ENCODE peak calls at places on chromosomes 16 and 17, in five cellular contexts. R, S, G, K and D are unnamed samples.

GRCh38 chr16:56600398-56600999 is 7.9 kb upstream of the MT2A start:
- DNase-seq in G (no peak), K (peak), S (no peak), R (peak), D (peak)

GRCh38 chr17:31789707-31790505 is 69.1 kb downstream of the COPRS start:
- DNase-seq in K (no peak), S (no peak), G (no peak), R (no peak), D (no peak)

GRCh38 chr17:59372138-59372751 is 40.8 kb downstream of the YPEL2 start:
- DNase-seq in R (no peak), S (peak), K (peak), G (no peak), D (peak)

GRCh38 chr17:47692895-47693666 is 880 bp upstream of the TBKBP1 start:
- DNase-seq in R (no peak), K (no peak), G (peak), S (peak), D (no peak)

GRCh38 chr17:37067555-37068111 is 118.9 kb downstream of the AATF start:
- DNase-seq in R (no peak), K (peak), G (peak), S (peak), D (peak)

GRCh38 chr17:19271751-19272357 is 34.7 kb downstream of the EPN2 start:
- DNase-seq in R (no peak), K (no peak), S (no peak), G (no peak), D (no peak)

GRCh38 chr17:62105361-62105760 is 40.3 kb upstream of the MED13 start:
- DNase-seq in R (no peak), S (no peak), K (no peak), G (no peak), D (no peak)

GRCh38 chr17:48745381-48746275 is 17.1 kb upstream of the HOXB13 start:
- DNase-seq in S (no peak), G (no peak), K (no peak), R (no peak), D (no peak)

GRCh38 chr17:48492401-48493298 is 38.2 kb downstream of the HOXB1 start:
- DNase-seq in S (peak), R (peak), G (peak), K (peak), D (peak)

GRCh38 chr17:78227455-78227916 is 3.9 kb upstream of the TMEM235 start:
- DNase-seq in G (no peak), K (no peak), R (no peak), S (no peak), D (no peak)

GRCh38 chr17:27810902-27811557 is 10.7 kb upstream of the NOS2 start:
- DNase-seq in S (no peak), K (no peak), G (no peak), R (no peak), D (no peak)

GRCh38 chr16:84266451-84266850 is 26.6 kb upstream of the KCNG4 start:
- DNase-seq in G (no peak), R (peak), K (peak), S (peak), D (peak)

GRCh38 chr17:32243712-32244111 is 21.9 kb upstream of the RHBDL3 start:
- DNase-seq in K (no peak), G (no peak), S (no peak), R (no peak), D (no peak)

DNA sequence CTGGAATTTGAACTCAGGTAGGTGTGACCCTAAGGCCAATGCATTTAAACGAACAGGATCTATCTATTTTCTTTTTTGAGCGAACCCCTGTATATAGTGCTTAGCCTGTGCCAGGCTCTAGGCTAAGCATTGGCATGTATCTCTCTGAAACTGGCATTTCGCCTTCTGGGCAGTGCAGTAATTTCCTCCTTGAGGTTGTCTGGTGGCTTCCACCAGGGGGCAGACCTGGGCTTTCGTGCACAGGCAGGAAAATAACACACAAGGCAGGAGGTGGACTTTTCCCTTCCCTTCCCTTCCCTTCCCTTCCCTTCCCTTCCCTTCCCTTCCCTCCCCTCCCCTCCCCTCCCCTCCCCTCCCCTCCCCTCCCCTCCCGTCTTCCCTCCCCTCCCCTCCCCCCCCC is 34.4 kb upstream of the PRKCB start:
- DNase-seq in R (peak), S (peak), G (peak), K (peak), D (peak)
- TF ChIP-seq CTCF in R (peak), S (peak), G (peak), K (peak), D (peak)

GRCh38 chr17:76547642-76548202 is 7.9 kb downstream of the PRCD start:
- DNase-seq in G (no peak), K (no peak), R (no peak), S (no peak), D (no peak)
- TF ChIP-seq CTCF in G (no peak), K (no peak), R (no peak), S (no peak), D (no peak)

GRCh38 chr16:26645629-26646028 is 421.1 kb upstream of the C16orf82 start:
- DNase-seq in S (no peak), K (no peak), R (peak), G (no peak), D (no peak)
- TF ChIP-seq CTCF in S (no peak), K (peak), R (peak), G (no peak), D (no peak)

DNA sequence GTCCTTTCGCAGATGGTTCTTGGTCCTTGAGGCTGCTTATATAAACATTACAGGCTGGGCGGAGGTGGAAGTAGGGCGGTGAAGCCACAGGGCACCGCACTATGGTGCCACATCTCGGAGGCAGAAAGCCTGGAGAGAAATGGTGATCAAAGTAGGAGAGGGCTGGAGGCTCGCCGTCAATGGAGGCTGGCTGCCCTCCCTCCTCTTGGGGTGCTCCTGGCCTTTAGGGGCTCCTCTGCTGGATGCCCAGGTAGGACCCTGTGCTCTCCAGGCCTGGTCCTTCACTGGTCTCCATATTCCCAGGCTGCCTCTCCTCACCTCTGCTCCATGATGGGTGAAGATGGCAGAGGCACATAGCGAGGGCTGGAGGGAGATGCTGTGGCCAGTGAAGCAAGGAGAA is 2.1 kb upstream of the TLCD2 start:
- DNase-seq in G (no peak), R (no peak), S (no peak), K (no peak), D (no peak)
- TF ChIP-seq CTCF in G (no peak), R (no peak), S (no peak), K (no peak), D (no peak)

DNA sequence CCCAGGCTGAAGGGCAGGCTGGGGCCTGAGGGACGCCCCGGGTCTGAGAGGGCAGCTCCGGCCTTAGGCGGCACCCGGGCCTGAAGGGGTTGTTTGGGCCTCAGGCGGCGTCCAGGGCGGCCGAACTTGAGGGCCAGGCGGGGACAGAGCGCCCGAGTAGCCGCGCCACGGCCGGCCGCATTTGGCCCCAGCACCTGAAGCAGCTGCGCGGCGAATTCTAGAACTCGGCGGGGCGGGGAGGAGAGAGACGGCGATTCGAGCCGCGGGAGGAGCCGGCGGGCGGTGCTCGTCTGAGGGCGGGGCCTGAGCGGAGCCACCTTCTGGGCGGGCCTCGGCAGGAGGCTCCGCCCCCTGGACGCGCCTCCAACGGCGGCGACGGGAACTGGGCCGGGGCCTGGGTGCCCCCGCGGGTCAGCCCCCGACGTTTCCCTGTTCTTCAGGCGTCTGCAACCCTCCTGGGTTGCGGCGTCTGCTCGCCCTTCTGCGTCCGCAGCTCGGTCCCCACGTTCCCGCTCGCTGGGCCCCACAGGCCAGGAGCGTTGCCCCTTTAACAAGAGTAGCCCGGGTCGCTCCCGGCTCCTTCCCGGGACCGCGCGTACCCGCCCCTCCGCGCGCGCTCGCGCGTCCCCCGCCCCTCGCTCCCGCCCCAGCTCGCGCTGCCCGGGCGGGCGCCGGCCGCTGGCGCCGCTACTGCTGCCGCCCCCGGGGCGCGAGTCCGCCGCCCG is at the start of the genes INCA1 and KIF1C:
- DNase-seq in G (peak), R (peak), K (peak), S (peak), D (peak)
- TF ChIP-seq CTCF in G (peak), R (peak), K (no peak), S (no peak), D (no peak)

DNA sequence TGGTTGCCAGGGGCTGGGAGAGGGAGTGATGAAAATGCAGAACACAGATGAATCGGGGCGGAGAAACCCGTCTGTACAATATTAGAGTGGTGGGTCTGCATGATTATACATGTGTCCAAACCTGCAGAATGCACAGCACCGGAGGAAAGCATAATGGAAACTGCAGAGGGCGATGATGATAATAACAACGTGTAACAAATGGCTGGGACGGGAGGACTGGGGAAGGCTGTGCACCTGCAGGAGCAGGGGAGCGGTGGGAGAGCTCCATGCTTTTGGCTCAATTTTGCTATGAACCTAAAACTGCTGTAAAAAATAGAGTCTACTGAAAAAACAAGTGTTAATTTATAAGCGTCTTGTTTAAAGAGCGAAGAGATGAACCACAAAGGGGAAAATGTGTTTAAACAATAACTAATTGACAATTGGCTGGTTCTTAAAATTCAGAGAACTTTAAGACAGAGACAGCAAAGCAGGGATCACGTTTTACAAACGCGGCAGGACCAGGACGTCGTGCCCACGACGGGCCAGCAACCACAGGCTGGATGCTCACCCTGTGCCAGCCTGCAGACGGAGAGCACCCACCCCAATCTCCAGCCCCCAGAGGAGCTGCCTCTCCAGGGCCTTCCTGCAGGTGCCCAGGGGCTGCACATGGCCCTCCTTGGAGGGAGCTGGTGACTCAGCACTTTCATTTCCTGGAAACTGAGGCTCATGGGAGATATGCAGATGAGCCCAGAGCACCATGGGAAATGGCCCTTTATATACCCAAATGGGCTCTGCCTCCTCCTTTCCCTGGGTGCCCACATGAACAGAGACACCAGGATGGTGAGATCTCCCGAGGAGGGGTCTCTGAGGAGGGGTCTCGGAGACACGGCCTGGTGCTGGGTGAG is at the start of gene TEX19:
- DNase-seq in R (no peak), G (no peak), S (no peak), K (no peak), D (no peak)
- TF ChIP-seq CTCF in R (no peak), G (no peak), S (no peak), K (no peak), D (no peak)